ENCODE peak calls at places on chromosomes 11 and 22, in ten cellular contexts. B is ureter; L is WTC11; Q is Ammon's horn; H is kidney glomerular epithelial cell; E is ACHN; S is GM03348; G is ovary; X is smooth muscle cell of the brain vasculature; K is activated CD4-positive, alpha-beta T cell treated with anti-CD3 and anti-CD28 coated beads, Interleukin-2, amount 50 U/mL, for 48 hours. V is an unnamed sample.

GRCh38 chr22:25148149-25148691 is 51.4 kb upstream of the CRYBB3 start:
- DNase-seq in G (no peak), Q (no peak), E (no peak), K (no peak), S (no peak), B (no peak), L (no peak), H (peak; percentile 8), X (no peak), V (peak; percentile 33)

GRCh38 chr11:104538313-104538712 is 359.9 kb downstream of the CASP12 start:
- DNase-seq in K (no peak), L (no peak), H (no peak), S (no peak), X (no peak), G (no peak), B (no peak), E (no peak), Q (no peak), V (no peak)

GRCh38 chr11:2816941-2817421 is 68.6 kb downstream of the CDKN1C start:
- DNase-seq in S (peak; percentile 90), H (no peak), K (no peak), E (no peak), Q (no peak), B (no peak), G (peak; percentile 74), X (no peak), L (no peak), V (no peak)

GRCh38 chr22:38282397-38282796 is 9.6 kb upstream of the TMEM184B start:
- DNase-seq in B (no peak), S (no peak), E (no peak), G (no peak), L (no peak), K (no peak), X (no peak), H (no peak), Q (no peak), V (no peak)

GRCh38 chr11:61713464-61713863 is 33.3 kb downstream of the DAGLA start:
- DNase-seq in K (no peak), G (no peak), Q (no peak), H (no peak), E (no peak), S (no peak), L (no peak), X (no peak), B (no peak), V (no peak)

GRCh38 chr22:46462726-46463371 is 74.6 kb downstream of the CELSR1 start:
- DNase-seq in K (no peak), S (peak; percentile 77), G (no peak), X (no peak), B (no peak), L (no peak), E (peak; percentile 79), H (peak; percentile 93), Q (no peak), V (no peak)

GRCh38 chr11:30585892-30586250 is 282 bp downstream of the MPPED2 start:
- DNase-seq in Q (no peak), H (no peak), B (peak; percentile 45), E (no peak), G (peak; percentile 33), X (no peak), K (no peak), L (no peak), S (peak; percentile 46), V (peak; percentile 63)

GRCh38 chr22:36136475-36136874 is 24.1 kb downstream of the APOL3 start:
- DNase-seq in K (no peak), L (no peak), X (no peak), S (no peak), G (no peak), B (no peak), H (no peak), E (peak; percentile 10), Q (no peak), V (no peak)

GRCh38 chr22:22818861-22819855 is 68.5 kb upstream of the IGLL5 start:
- DNase-seq in K (peak; percentile 31), H (no peak), L (no peak), S (no peak), X (no peak), B (no peak), E (no peak), G (no peak), Q (no peak), V (no peak)

GRCh38 chr11:4178813-4179662 is 84.4 kb downstream of the RRM1 start:
- DNase-seq in S (no peak), K (no peak), G (no peak), Q (no peak), B (no peak), E (no peak), X (no peak), L (no peak), H (no peak), V (no peak)

GRCh38 chr11:69535928-69536327 is 54.5 kb downstream of the LINC01488 start:
- DNase-seq in B (no peak), X (no peak), G (no peak), S (no peak), Q (no peak), L (no peak), K (no peak), H (no peak), E (no peak), V (no peak)

GRCh38 chr11:17581732-17582053 is 34.6 kb downstream of the OTOG start:
- DNase-seq in S (no peak), G (no peak), K (no peak), B (no peak), Q (no peak), L (no peak), H (no peak), E (no peak), X (no peak), V (no peak)

GRCh38 chr11:78100276-78101040 is 20.8 kb upstream of the NDUFC2 start:
- DNase-seq in X (no peak), Q (peak; percentile 52), E (no peak), S (no peak), K (no peak), L (no peak), B (no peak), G (no peak), H (no peak), V (no peak)

GRCh38 chr11:121453589-121454299 is 977 bp upstream of the SORL1-AS1 start:
- DNase-seq in G (no peak), Q (peak; percentile 41), B (no peak), H (no peak), L (no peak), S (no peak), X (no peak), K (no peak), E (no peak), V (no peak)

GRCh38 chr11:19953909-19954308 is 206.4 kb downstream of the DBX1 start:
- DNase-seq in B (no peak), K (no peak), E (peak; percentile 79), L (no peak), X (peak; percentile 57), S (peak; percentile 76), H (peak; percentile 75), G (no peak), Q (peak; percentile 82), V (peak; percentile 19)

GRCh38 chr22:37068859-37069258 is 17.3 kb downstream of the KCTD17 start:
- DNase-seq in L (peak; percentile 78), X (no peak), B (no peak), E (no peak), G (no peak), S (no peak), H (no peak), K (no peak), Q (no peak), V (peak; percentile 33)

GRCh38 chr11:62195945-62196344 is 5.9 kb downstream of the SCGB1D1 start:
- DNase-seq in H (no peak), G (no peak), L (no peak), K (no peak), Q (no peak), E (no peak), X (no peak), S (no peak), B (no peak), V (no peak)

GRCh38 chr11:70544774-70545625 is 146.7 kb downstream of the CTTN start:
- DNase-seq in L (peak; percentile 52), E (no peak), K (no peak), X (no peak), Q (peak; percentile 51), S (peak; percentile 43), G (no peak), H (no peak), B (no peak), V (no peak)

GRCh38 chr11:43723617-43724016 is 43.1 kb downstream of the HSD17B12 start:
- DNase-seq in G (no peak), Q (no peak), B (no peak), K (no peak), S (no peak), X (no peak), E (no peak), L (no peak), H (no peak), V (no peak)

GRCh38 chr11:77152846-77153245 is 24.8 kb downstream of the MYO7A start:
- DNase-seq in H (no peak), S (no peak), X (no peak), G (no peak), E (no peak), L (no peak), K (no peak), B (no peak), Q (no peak), V (no peak)

GRCh38 chr11:117075186-117075585 is 23.0 kb downstream of the SIK3 start:
- DNase-seq in Q (no peak), K (no peak), G (no peak), H (no peak), B (no peak), E (no peak), L (no peak), X (no peak), S (no peak), V (no peak)

GRCh38 chr11:115338476-115338875 is 165.7 kb downstream of the CADM1 start:
- DNase-seq in B (no peak), S (no peak), K (no peak), H (no peak), G (no peak), Q (no peak), E (no peak), L (no peak), X (no peak), V (no peak)

GRCh38 chr11:111634981-111635705 is 32.9 kb downstream of the SIK2 start:
- DNase-seq in Q (no peak), E (peak; percentile 20), G (no peak), H (peak; percentile 75), K (no peak), L (no peak), B (no peak), S (no peak), X (peak; percentile 37), V (no peak)

GRCh38 chr11:72574046-72574445 is 100.2 kb downstream of the PDE2A start:
- DNase-seq in L (no peak), S (no peak), Q (no peak), B (no peak), H (no peak), X (no peak), K (no peak), E (no peak), G (no peak), V (no peak)

GRCh38 chr11:102513869-102514268 is 16.7 kb downstream of the MMP7 start:
- DNase-seq in B (peak; percentile 78), G (no peak), H (no peak), E (no peak), X (no peak), Q (no peak), L (no peak), K (no peak), S (peak; percentile 7), V (no peak)

GRCh38 chr22:17164392-17165024 is 5.4 kb upstream of the HDHD5 start:
- DNase-seq in Q (no peak), L (peak; percentile 21), G (no peak), E (peak; percentile 13), H (no peak), X (no peak), K (no peak), B (no peak), S (no peak), V (no peak)

GRCh38 chr22:24181088-24181995 is at the start of gene SUSD2:
- DNase-seq in H (no peak), G (no peak), X (no peak), L (peak; percentile 44), B (no peak), S (no peak), K (no peak), Q (no peak), E (no peak), V (no peak)

GRCh38 chr11:74966651-74967050 is 17.6 kb downstream of the SPCS2 start:
- DNase-seq in G (no peak), H (no peak), B (no peak), L (no peak), S (no peak), Q (no peak), X (no peak), E (peak; percentile 67), K (no peak), V (no peak)

V was measured in endothelial cell.